ENCODE peak calls at places on chromosomes 16 and 17, in five cellular contexts. G, K, L, D and Q are unnamed samples.

GRCh38 chr16:2483160-2483559 is 8.2 kb downstream of the TBC1D24 start:
- DNase-seq in G (no peak), K (peak), L (peak), D (no peak), Q (no peak)

GRCh38 chr16:77949445-77949844 is 72.9 kb upstream of the CLEC3A start:
- DNase-seq in G (peak), K (no peak), L (no peak), D (no peak), Q (no peak)

GRCh38 chr17:27398691-27399090 is 57.6 kb upstream of the KSR1 start:
- DNase-seq in G (no peak), K (no peak), L (no peak), D (no peak), Q (no peak)

GRCh38 chr17:50196826-50197225 is 4.6 kb downstream of the COL1A1 start:
- DNase-seq in G (no peak), K (no peak), L (peak), D (no peak), Q (no peak)

GRCh38 chr17:47708312-47708863 is 14.4 kb downstream of the TBKBP1 start:
- DNase-seq in G (peak), K (no peak), L (no peak), D (no peak), Q (no peak)

GRCh38 chr17:17320188-17320910 is 17.2 kb downstream of the NT5M start:
- DNase-seq in G (no peak), K (no peak), L (no peak), D (no peak), Q (no peak)

GRCh38 chr17:74055508-74056160 is 147.8 kb upstream of the RPL38 start:
- DNase-seq in G (no peak), K (no peak), L (no peak), D (no peak), Q (no peak)

GRCh38 chr17:40909755-40910154 is 24.7 kb upstream of the KRT20 start:
- DNase-seq in G (no peak), K (no peak), L (peak), D (no peak), Q (peak)

GRCh38 chr16:23584186-23585076 is 11.7 kb downstream of the NDUFAB1 start:
- DNase-seq in G (no peak), K (no peak), L (peak), D (no peak), Q (no peak)

GRCh38 chr16:12289175-12290063 is 312.9 kb downstream of the SNX29 start:
- DNase-seq in G (no peak), K (no peak), L (no peak), D (peak), Q (no peak)

GRCh38 chr16:1991135-1991551 is 1.4 kb downstream of the SYNGR3 start:
- DNase-seq in G (peak), K (no peak), L (no peak), D (peak), Q (no peak)

GRCh38 chr16:50467943-50468748 is 80.0 kb upstream of the NKD1 start:
- DNase-seq in G (peak), K (peak), L (peak), D (no peak), Q (no peak)

GRCh38 chr16:47732122-47732805 is 271.1 kb downstream of the PHKB start:
- DNase-seq in G (peak), K (no peak), L (peak), D (no peak), Q (peak)

GRCh38 chr16:63188076-63188771 is 1152.0 kb upstream of the CDH8 start:
- DNase-seq in G (no peak), K (no peak), L (no peak), D (no peak), Q (no peak)

GRCh38 chr16:70804729-70805169 is 3.8 kb upstream of the VAC14 start:
- DNase-seq in G (no peak), K (no peak), L (no peak), D (no peak), Q (no peak)

GRCh38 chr17:57475786-57476185 is 219.5 kb downstream of the MSI2 start:
- DNase-seq in G (no peak), K (no peak), L (no peak), D (no peak), Q (no peak)

GRCh38 chr17:51610155-51610554 is 349.8 kb downstream of the UTP18 start:
- DNase-seq in G (no peak), K (no peak), L (no peak), D (no peak), Q (no peak)

GRCh38 chr17:72661093-72661944 is 431.2 kb downstream of the SLC39A11 start:
- DNase-seq in G (no peak), K (peak), L (no peak), D (no peak), Q (no peak)

GRCh38 chr17:73288534-73289302 is 23.1 kb downstream of the CDC42EP4 start:
- DNase-seq in G (no peak), K (peak), L (peak), D (no peak), Q (no peak)

GRCh38 chr16:1743376-1744337 is 27.7 kb downstream of the NME3 start:
- DNase-seq in G (no peak), K (no peak), L (no peak), D (no peak), Q (no peak)

GRCh38 chr16:83682858-83683235 is 124.9 kb upstream of the HSBP1 start:
- DNase-seq in G (no peak), K (no peak), L (no peak), D (no peak), Q (no peak)

GRCh38 chr16:25693621-25694020 is 1.9 kb downstream of the HS3ST4 start:
- DNase-seq in G (no peak), K (no peak), L (no peak), D (no peak), Q (no peak)

GRCh38 chr17:73851921-73852320 is 207.7 kb upstream of the SDK2 start:
- DNase-seq in G (no peak), K (no peak), L (no peak), D (no peak), Q (no peak)

GRCh38 chr16:82876951-82877350 is 250.2 kb downstream of the CDH13 start:
- DNase-seq in G (no peak), K (no peak), L (no peak), D (no peak), Q (no peak)

GRCh38 chr17:82875418-82875856 is 35.6 kb upstream of the ZNF750 start:
- DNase-seq in G (peak), K (no peak), L (no peak), D (no peak), Q (no peak)

GRCh38 chr17:66348605-66349165 is 46.3 kb downstream of the PRKCA start:
- DNase-seq in G (no peak), K (peak), L (peak), D (no peak), Q (peak)

GRCh38 chr17:38870259-38871165 is 654 bp downstream of the LASP1 start:
- DNase-seq in G (peak), K (peak), L (peak), D (peak), Q (no peak)

GRCh38 chr17:27762527-27763305 is 37.6 kb downstream of the NOS2 start:
- DNase-seq in G (peak), K (peak), L (peak), D (peak), Q (no peak)

GRCh38 chr17:65208753-65209152 is 71.6 kb downstream of the RGS9 start:
- DNase-seq in G (no peak), K (no peak), L (no peak), D (no peak), Q (no peak)

GRCh38 chr17:14211778-14212177 is 24.9 kb downstream of the CDRT15 start:
- DNase-seq in G (peak), K (peak), L (peak), D (no peak), Q (no peak)
- TF ChIP-seq CTCF in G (peak), K (no peak), L (peak), D (peak), Q (peak)

GRCh38 chr16:56101480-56101879 is 89.8 kb upstream of the GNAO1 start:
- DNase-seq in G (no peak), K (no peak), L (no peak), D (no peak), Q (no peak)

GRCh38 chr16:56107944-56108583 is 83.2 kb upstream of the GNAO1 start:
- DNase-seq in G (no peak), K (no peak), L (no peak), D (no peak), Q (no peak)

GRCh38 chr16:56106527-56106926 is 84.8 kb upstream of the GNAO1 start:
- DNase-seq in G (no peak), K (no peak), L (no peak), D (no peak), Q (no peak)

GRCh38 chr16:56102159-56102798 is 89.0 kb upstream of the GNAO1 start:
- DNase-seq in G (peak), K (peak), L (no peak), D (no peak), Q (no peak)
- H3K4me3 ChIP-seq in G (no peak), K (no peak), L (no peak), D (no peak), Q (no peak)

DNA sequence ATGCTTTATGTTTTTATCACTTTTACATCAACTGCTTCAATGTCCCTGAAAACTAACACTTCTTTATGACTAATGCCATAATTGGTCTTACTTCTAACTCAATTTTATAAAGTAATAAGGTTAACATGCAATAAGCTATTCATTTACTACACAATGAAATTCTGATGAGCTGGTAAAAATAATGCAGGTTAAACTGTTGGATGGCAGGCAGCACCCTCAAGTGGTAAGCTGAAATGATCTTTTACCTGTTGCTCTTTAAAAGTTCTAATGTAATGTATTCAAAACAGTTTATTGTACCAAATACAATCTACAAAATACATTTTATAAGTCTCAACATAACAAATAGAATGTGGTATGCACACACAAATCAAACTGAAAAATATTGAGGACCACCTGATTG is 1280.3 kb downstream of the CDH8 start:
- DNase-seq in G (no peak), K (no peak), L (no peak), D (no peak), Q (no peak)
- TF ChIP-seq CTCF in G (peak), K (no peak), L (no peak), D (peak), Q (no peak)

GRCh38 chr17:8520981-8521380 is 85.3 kb downstream of the NDEL1 start:
- DNase-seq in G (no peak), K (no peak), L (peak), D (no peak), Q (no peak)
- H3K4me3 ChIP-seq in G (no peak), K (no peak), L (peak), D (no peak), Q (no peak)

DNA sequence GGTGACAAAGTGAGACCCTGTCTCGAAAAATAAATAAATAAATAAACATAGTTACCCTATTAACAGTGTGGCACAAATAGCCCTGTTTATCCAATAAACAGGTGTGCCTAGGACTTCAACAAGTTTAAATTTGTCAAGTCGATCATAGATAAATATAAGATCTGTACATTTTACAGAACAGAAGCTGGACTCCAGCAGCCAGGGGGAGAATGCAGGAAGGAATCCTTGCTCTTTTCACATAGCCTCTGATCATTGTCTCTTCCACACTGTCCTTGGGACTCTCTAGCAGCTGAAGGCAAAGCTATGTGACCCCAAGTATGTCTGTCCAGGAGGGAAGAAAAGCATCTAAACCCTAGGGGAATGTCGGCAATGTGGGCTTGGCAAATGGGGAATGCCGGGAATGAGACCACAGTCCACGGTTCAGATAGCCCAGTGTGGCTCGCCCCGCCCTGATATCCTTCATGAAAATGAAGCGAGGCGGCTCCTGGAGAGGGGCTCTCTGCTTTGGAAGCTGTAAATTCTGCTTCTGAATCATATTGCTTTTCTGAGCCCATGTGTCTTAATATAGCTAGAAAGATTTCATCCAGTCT is 24.8 kb upstream of the GRB2 start:
- DNase-seq in G (peak), K (no peak), L (no peak), D (no peak), Q (no peak)
- TF ChIP-seq CTCF in G (no peak), K (no peak), L (no peak), D (no peak), Q (no peak)